ENCODE peak calls at places on chromosomes 1 and 21, in six cellular contexts. G is K562, F is HCT116, L is GM23338, E is Panc1, H is SK-N-SH. Z is an unnamed sample.

GRCh38 chr1:41776896-41777431 is 141.8 kb downstream of the HIVEP3 start:
- DNase-seq in H (no peak), E (no peak), L (no peak), F (no peak), G (no peak), Z (no peak)

GRCh38 chr1:64569376-64569775 is 99.4 kb downstream of the CACHD1 start:
- DNase-seq in G (no peak), L (no peak), F (no peak), H (no peak), E (no peak), Z (peak; percentile 1)

GRCh38 chr1:98783821-98784220 is 122.3 kb downstream of the SNX7 start:
- DNase-seq in L (peak; percentile 37), G (no peak), H (no peak), E (no peak), F (no peak), Z (no peak)

GRCh38 chr1:51061231-51061943 is 40.6 kb upstream of the C1orf185 start:
- DNase-seq in E (no peak), L (no peak), G (no peak), H (no peak), F (no peak), Z (no peak)

GRCh38 chr1:237170149-237170548 is 128.2 kb downstream of the RYR2 start:
- DNase-seq in F (no peak), L (peak; percentile 35), G (no peak), E (no peak), H (no peak), Z (no peak)

GRCh38 chr1:33072707-33073106 is 8.2 kb upstream of the AZIN2 start:
- DNase-seq in F (no peak), L (no peak), H (no peak), G (no peak), E (no peak), Z (no peak)

GRCh38 chr21:31132574-31133242 is 94.4 kb upstream of the KRTAP19-8 start:
- DNase-seq in H (no peak), E (no peak), L (no peak), G (no peak), F (no peak), Z (no peak)

GRCh38 chr1:93079685-93080141 is 630 bp downstream of the MTF2 start:
- DNase-seq in G (peak; percentile 59), E (no peak), H (peak; percentile 50), F (no peak), L (peak; percentile 78), Z (peak; percentile 31)

GRCh38 chr1:165364432-165365133 is 8.1 kb upstream of the LMX1A start:
- DNase-seq in F (peak; percentile 45), L (no peak), E (no peak), G (no peak), H (no peak), Z (no peak)

GRCh38 chr1:52723260-52723659 is 3.0 kb upstream of the ZYG11B start:
- DNase-seq in F (no peak), L (no peak), G (no peak), H (no peak), E (no peak), Z (no peak)

GRCh38 chr1:46517010-46517600 is 27.5 kb downstream of the DMBX1 start:
- DNase-seq in G (peak; percentile 73), F (peak; percentile 69), L (peak; percentile 91), H (no peak), E (no peak), Z (no peak)
- TF ChIP-seq REST in G (no peak), F (no peak), L (no peak), H (no peak), E (no peak), Z (no peak)

GRCh38 chr1:26912147-26912490 is 1.7 kb downstream of the NR0B2 start:
- DNase-seq in E (no peak), G (no peak), H (no peak), L (no peak), F (no peak), Z (no peak)

GRCh38 chr1:26909951-26910342 is 3.8 kb downstream of the NR0B2 start:
- DNase-seq in G (no peak), H (no peak), F (no peak), E (no peak), L (no peak), Z (no peak)

GRCh38 chr1:26913389-26913753 is 404 bp downstream of the NR0B2 start:
- DNase-seq in G (no peak), H (no peak), F (no peak), L (no peak), E (no peak), Z (no peak)

GRCh38 chr1:26910343-26911160 is 3.2 kb downstream of the NR0B2 start:
- DNase-seq in H (no peak), G (peak; percentile 13), E (no peak), L (no peak), F (no peak), Z (no peak)

GRCh38 chr1:26911399-26912146 is 2.2 kb downstream of the NR0B2 start:
- DNase-seq in F (no peak), L (no peak), H (no peak), G (no peak), E (no peak), Z (no peak)
- H3K4me3 ChIP-seq in F (no peak overlapping the region), L (no peak overlapping the region), H (no peak overlapping the region), G (no peak overlapping the region), E (peak overlapping the region; percentile 27), Z (no peak overlapping the region)

GRCh38 chr1:160674415-160674814 is 27.6 kb upstream of the SLAMF1 start:
- DNase-seq in E (no peak), L (no peak), F (no peak), H (no peak), G (no peak), Z (no peak)
- TF ChIP-seq POLR2AphosphoS5 in E (no peak), L (no peak), F (no peak), H (no peak), G (no peak), Z (no peak)

DNA sequence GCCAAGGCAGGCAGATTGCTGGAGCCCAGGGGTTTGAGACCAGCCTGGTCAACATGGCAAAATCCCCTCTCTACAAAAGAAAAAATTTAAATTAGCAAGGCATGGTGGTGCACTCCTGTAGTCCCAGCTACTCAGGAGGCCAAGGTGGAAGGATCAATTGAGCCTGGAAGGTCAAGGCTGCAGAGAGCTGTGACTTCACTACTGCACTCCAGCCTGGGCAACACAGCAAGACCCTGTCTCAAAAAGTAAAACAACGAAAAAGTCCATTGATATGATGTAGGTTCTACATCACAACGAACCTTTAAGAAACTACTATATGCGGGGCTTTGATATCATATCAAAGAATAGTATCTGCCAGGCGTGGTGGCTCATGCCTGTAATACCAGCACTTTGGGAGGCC is 20.9 kb downstream of the PTAFR start:
- DNase-seq in G (no peak), E (no peak), H (no peak), F (no peak), L (no peak), Z (no peak)
- TF ChIP-seq REST in G (no peak), E (no peak), H (no peak), F (no peak), L (no peak), Z (no peak)

DNA sequence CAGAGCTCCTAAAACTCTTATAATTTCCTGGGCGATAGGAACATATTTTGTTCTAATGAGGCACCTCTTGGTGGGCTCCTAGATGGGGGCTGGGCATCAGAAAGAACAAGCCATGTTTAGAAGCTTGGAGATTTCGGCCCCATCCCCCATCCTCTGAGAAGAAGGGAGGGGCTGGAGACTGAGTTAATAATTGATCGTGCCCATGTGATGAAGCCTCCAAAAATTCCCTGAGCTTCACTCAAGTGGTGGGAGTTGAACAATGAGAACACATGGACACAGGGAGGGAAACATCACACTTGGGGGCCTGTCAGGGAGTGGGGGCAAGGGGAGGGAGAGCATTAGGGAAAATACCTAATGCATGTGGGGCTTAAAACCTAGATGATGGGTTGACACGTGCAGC is 18.1 kb downstream of the C1orf115 start:
- DNase-seq in L (no peak), E (no peak), G (no peak), H (no peak), F (no peak), Z (no peak)
- H3K4me3 ChIP-seq in L (no peak overlapping the region), E (no peak overlapping the region), G (no peak overlapping the region), H (no peak overlapping the region), F (no peak overlapping the region), Z (no peak overlapping the region)

Z was measured in HL-60.